ENCODE peak calls at places on chromosomes 11 and 22, in ten cellular contexts. N is GM06990, H is sigmoid colon, I is type B pancreatic cell, L is coronary artery, P is breast epithelium, Z is endothelial cell of umbilical vein, U is IMR-90, V is adrenal gland, G is HCT116. M is an unnamed sample.

GRCh38 chr11:5689551-5689983 is at the start of gene TRIM22:
- DNase-seq in N (peak), H (no peak), I (no peak), L (no peak), P (peak), Z (peak), U (peak), V (peak), G (no peak), M (peak)

GRCh38 chr11:1228183-1228821 is 5.4 kb downstream of the MUC5B start:
- DNase-seq in N (no peak), H (peak), I (peak), L (no peak), P (no peak), Z (no peak), U (no peak), V (no peak), G (no peak), M (no peak)

GRCh38 chr11:64893194-64894069 is 15.0 kb upstream of the EHD1 start:
- DNase-seq in N (no peak), H (no peak), I (no peak), L (no peak), P (no peak), Z (no peak), U (no peak), V (no peak), G (no peak), M (no peak)

GRCh38 chr11:86698634-86699033 is 26.2 kb upstream of the ME3 start:
- DNase-seq in N (no peak), H (no peak), I (no peak), L (no peak), P (no peak), Z (no peak), U (no peak), V (no peak), G (no peak), M (no peak)

GRCh38 chr11:78020248-78020647 is 2.8 kb downstream of the KCTD14 start:
- DNase-seq in N (no peak), H (no peak), I (no peak), L (no peak), P (no peak), Z (no peak), U (no peak), V (no peak), G (no peak), M (no peak)

GRCh38 chr22:41917906-41918791 is 3.3 kb upstream of the SHISA8 start:
- DNase-seq in N (peak), H (no peak), I (no peak), L (no peak), P (no peak), Z (peak), U (peak), V (peak), G (no peak), M (peak)

GRCh38 chr11:71364806-71365205 is 83.4 kb downstream of the DHCR7 start:
- DNase-seq in N (no peak), H (no peak), I (no peak), L (no peak), P (no peak), Z (no peak), U (no peak), V (no peak), G (no peak), M (no peak)

GRCh38 chr11:12279672-12280108 is 97.7 kb upstream of the PARVA start:
- DNase-seq in N (no peak), H (no peak), I (no peak), L (no peak), P (no peak), Z (no peak), U (no peak), V (no peak), G (no peak), M (no peak)

GRCh38 chr11:120994460-120994859 is 29.4 kb upstream of the TBCEL start:
- DNase-seq in N (no peak), H (no peak), I (no peak), L (no peak), P (no peak), Z (no peak), U (no peak), V (no peak), G (no peak), M (no peak)

GRCh38 chr22:49152146-49152929 is 675.3 kb downstream of the BRD1 start:
- DNase-seq in N (no peak), H (no peak), I (peak), L (no peak), P (no peak), Z (no peak), U (no peak), V (no peak), G (no peak), M (no peak)

GRCh38 chr11:132576706-132577105 is 955.6 kb downstream of the OPCML start:
- DNase-seq in N (no peak), H (no peak), I (no peak), L (no peak), P (no peak), Z (no peak), U (peak), V (peak), G (no peak), M (peak)

GRCh38 chr22:49670610-49671330 is 156.9 kb downstream of the BRD1 start:
- DNase-seq in N (no peak), H (peak), I (peak), L (peak), P (no peak), Z (no peak), U (no peak), V (no peak), G (no peak), M (no peak)

GRCh38 chr11:118281284-118281683 is 17.2 kb upstream of the MPZL2 start:
- DNase-seq in N (no peak), H (no peak), I (no peak), L (no peak), P (no peak), Z (no peak), U (no peak), V (no peak), G (no peak), M (no peak)

GRCh38 chr11:95134491-95134890 is 44.8 kb downstream of the ENDOD1 start:
- DNase-seq in N (no peak), H (no peak), I (no peak), L (no peak), P (peak), Z (no peak), U (peak), V (peak), G (no peak), M (peak)

GRCh38 chr11:45383229-45383628 is 97.1 kb upstream of the SYT13 start:
- DNase-seq in N (no peak), H (no peak), I (no peak), L (no peak), P (no peak), Z (no peak), U (no peak), V (no peak), G (no peak), M (peak)

GRCh38 chr11:110035339-110035738 is 57.9 kb upstream of the ZC3H12C start:
- DNase-seq in N (no peak), H (no peak), I (no peak), L (no peak), P (no peak), Z (no peak), U (no peak), V (no peak), G (no peak), M (no peak)

GRCh38 chr11:72759468-72759867 is 7.3 kb upstream of the ARAP1 start:
- DNase-seq in N (no peak), H (no peak), I (no peak), L (no peak), P (no peak), Z (no peak), U (no peak), V (no peak), G (no peak), M (no peak)

GRCh38 chr22:32401486-32401885 is 10.6 kb downstream of the RTCB start:
- DNase-seq in N (no peak), H (no peak), I (no peak), L (no peak), P (no peak), Z (no peak), U (no peak), V (no peak), G (no peak), M (no peak)

GRCh38 chr22:37010174-37010573 is 9.1 kb downstream of the TST start:
- DNase-seq in N (no peak), H (no peak), I (no peak), L (no peak), P (no peak), Z (no peak), U (no peak), V (no peak), G (no peak), M (no peak)

GRCh38 chr11:116379185-116379828 is 393.5 kb downstream of the BUD13 start:
- DNase-seq in N (no peak), H (no peak), I (no peak), L (no peak), P (no peak), Z (peak), U (peak), V (no peak), G (no peak), M (peak)

GRCh38 chr11:86912238-86912637 is 43.0 kb downstream of the FZD4 start:
- DNase-seq in N (no peak), H (no peak), I (no peak), L (no peak), P (no peak), Z (no peak), U (no peak), V (no peak), G (no peak), M (no peak)

GRCh38 chr11:1938343-1939005 is 8.7 kb upstream of the MRPL23 start:
- DNase-seq in N (no peak), H (peak), I (peak), L (no peak), P (no peak), Z (no peak), U (no peak), V (peak), G (no peak), M (no peak)

GRCh38 chr11:74001822-74002286 is 7.0 kb downstream of the UCP3 start:
- DNase-seq in N (no peak), H (peak), I (no peak), L (peak), P (no peak), Z (no peak), U (no peak), V (no peak), G (no peak), M (no peak)

GRCh38 chr11:66343176-66343575 is 1.7 kb downstream of the BRMS1 start:
- DNase-seq in N (no peak), H (peak), I (no peak), L (no peak), P (no peak), Z (no peak), U (peak), V (no peak), G (no peak), M (no peak)

GRCh38 chr11:118142081-118142480 is 10.5 kb downstream of the SCN4B start:
- DNase-seq in N (no peak), H (peak), I (no peak), L (no peak), P (no peak), Z (no peak), U (no peak), V (no peak), G (no peak), M (no peak)

GRCh38 chr11:126751242-126751641 is 249.3 kb downstream of the KIRREL3 start:
- DNase-seq in N (no peak), H (no peak), I (no peak), L (no peak), P (no peak), Z (no peak), U (peak), V (no peak), G (no peak), M (peak)

GRCh38 chr11:86069408-86070086 is 663 bp upstream of the PICALM start:
- DNase-seq in N (no peak), H (peak), I (no peak), L (peak), P (peak), Z (peak), U (peak), V (peak), G (peak), M (peak)

GRCh38 chr11:15873501-15873900 is 482.8 kb downstream of the SOX6 start:
- DNase-seq in N (no peak), H (no peak), I (no peak), L (no peak), P (no peak), Z (no peak), U (no peak), V (no peak), G (no peak), M (no peak)
- TF ChIP-seq CTCF in N (no peak), H (no peak), I (no peak), L (no peak), P (no peak), Z (no peak), U (no peak), V (no peak), G (no peak), M (no peak)

GRCh38 chr22:27799334-27800249 is 2.0 kb downstream of the MN1 start:
- DNase-seq in N (no peak), H (no peak), I (no peak), L (no peak), P (no peak), Z (no peak), U (no peak), V (no peak), G (no peak), M (peak)

GRCh38 chr22:27801197-27801615 is 350 bp downstream of the MN1 start:
- DNase-seq in N (no peak), H (no peak), I (no peak), L (no peak), P (no peak), Z (peak), U (peak), V (no peak), G (no peak), M (no peak)

GRCh38 chr22:27801616-27802388 is at the start of gene MN1:
- DNase-seq in N (no peak), H (no peak), I (peak), L (no peak), P (no peak), Z (peak), U (peak), V (peak), G (no peak), M (peak)

GRCh38 chr22:27798526-27799333 is 2.8 kb downstream of the MN1 start:
- DNase-seq in N (no peak), H (no peak), I (no peak), L (no peak), P (no peak), Z (no peak), U (no peak), V (no peak), G (no peak), M (peak)

GRCh38 chr22:27800250-27801131 is 1.1 kb downstream of the MN1 start:
- DNase-seq in N (no peak), H (no peak), I (no peak), L (no peak), P (no peak), Z (no peak), U (no peak), V (no peak), G (no peak), M (peak)
- TF ChIP-seq CTCF in N (no peak), H (no peak), I (no peak), L (no peak), P (no peak), Z (no peak), U (no peak), V (no peak), G (no peak), M (no peak)

DNA sequence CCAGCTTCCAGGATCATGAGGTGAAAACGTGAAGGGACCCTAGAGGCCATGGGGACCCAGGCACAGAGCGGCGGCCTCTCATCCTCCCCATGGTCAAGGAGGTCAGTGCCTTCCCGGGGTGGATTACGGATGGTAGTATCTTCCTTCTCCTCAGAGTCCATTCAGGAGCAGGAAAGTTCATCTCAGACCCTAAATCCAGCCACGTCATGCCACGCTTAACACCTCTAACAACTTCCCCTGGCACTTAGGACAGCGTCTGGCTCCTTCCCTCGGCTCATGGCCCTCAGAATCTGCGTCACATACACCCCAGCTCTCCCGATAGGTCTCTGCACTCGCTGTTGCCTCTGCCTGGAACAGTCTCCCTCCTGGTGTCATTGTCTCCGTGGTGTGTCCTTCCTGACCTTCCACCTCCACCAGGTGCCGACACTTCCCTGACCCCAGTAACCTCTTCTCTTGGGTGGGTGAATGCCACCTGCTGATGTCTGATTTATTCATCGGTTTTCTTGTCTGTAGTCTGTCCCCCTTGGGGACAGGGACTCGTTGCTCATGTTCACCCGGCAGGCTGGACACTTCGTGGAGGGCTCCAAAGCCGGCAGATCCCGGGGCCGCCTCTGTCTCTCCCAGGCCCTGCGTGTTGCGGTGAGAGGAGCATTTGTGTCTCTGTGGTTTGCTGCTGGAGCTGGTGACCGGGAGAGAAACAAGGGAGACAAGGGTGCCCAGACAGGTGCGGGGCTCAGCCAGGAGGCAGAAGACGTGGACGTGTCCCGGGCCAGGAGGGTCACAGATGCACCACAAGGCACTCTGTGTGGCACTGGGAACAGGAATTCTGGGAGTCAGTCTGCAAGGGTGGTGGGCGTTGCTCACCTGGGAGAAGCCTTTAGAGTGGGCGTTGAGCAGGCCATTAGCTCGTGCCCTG is 1.4 kb downstream of the MYEOV start:
- DNase-seq in N (no peak), H (no peak), I (no peak), L (no peak), P (no peak), Z (no peak), U (no peak), V (no peak), G (no peak), M (no peak)
- TF ChIP-seq CTCF in N (no peak), H (no peak), I (no peak), L (no peak), P (no peak), Z (no peak), U (no peak), V (no peak), G (no peak), M (no peak)

GRCh38 chr11:36151933-36152580 is 137.2 kb downstream of the COMMD9 start:
- DNase-seq in N (no peak), H (no peak), I (no peak), L (no peak), P (no peak), Z (no peak), U (no peak), V (no peak), G (no peak), M (peak)

GRCh38 chr11:36150986-36151385 is 138.2 kb downstream of the COMMD9 start:
- DNase-seq in N (no peak), H (no peak), I (no peak), L (peak), P (no peak), Z (no peak), U (peak), V (no peak), G (no peak), M (peak)

GRCh38 chr11:36155770-36156485 is 133.3 kb downstream of the COMMD9 start:
- DNase-seq in N (no peak), H (no peak), I (no peak), L (no peak), P (no peak), Z (peak), U (peak), V (no peak), G (no peak), M (peak)

GRCh38 chr11:36155301-36155700 is 133.9 kb downstream of the COMMD9 start:
- DNase-seq in N (no peak), H (peak), I (no peak), L (no peak), P (no peak), Z (no peak), U (no peak), V (peak), G (no peak), M (no peak)

GRCh38 chr11:36153581-36153980 is 135.6 kb downstream of the COMMD9 start:
- DNase-seq in N (no peak), H (no peak), I (no peak), L (no peak), P (no peak), Z (no peak), U (peak), V (no peak), G (no peak), M (no peak)
- TF ChIP-seq CTCF in N (no peak), H (no peak), I (peak), L (no peak), P (no peak), Z (no peak), U (no peak), V (no peak), G (no peak), M (no peak)

DNA sequence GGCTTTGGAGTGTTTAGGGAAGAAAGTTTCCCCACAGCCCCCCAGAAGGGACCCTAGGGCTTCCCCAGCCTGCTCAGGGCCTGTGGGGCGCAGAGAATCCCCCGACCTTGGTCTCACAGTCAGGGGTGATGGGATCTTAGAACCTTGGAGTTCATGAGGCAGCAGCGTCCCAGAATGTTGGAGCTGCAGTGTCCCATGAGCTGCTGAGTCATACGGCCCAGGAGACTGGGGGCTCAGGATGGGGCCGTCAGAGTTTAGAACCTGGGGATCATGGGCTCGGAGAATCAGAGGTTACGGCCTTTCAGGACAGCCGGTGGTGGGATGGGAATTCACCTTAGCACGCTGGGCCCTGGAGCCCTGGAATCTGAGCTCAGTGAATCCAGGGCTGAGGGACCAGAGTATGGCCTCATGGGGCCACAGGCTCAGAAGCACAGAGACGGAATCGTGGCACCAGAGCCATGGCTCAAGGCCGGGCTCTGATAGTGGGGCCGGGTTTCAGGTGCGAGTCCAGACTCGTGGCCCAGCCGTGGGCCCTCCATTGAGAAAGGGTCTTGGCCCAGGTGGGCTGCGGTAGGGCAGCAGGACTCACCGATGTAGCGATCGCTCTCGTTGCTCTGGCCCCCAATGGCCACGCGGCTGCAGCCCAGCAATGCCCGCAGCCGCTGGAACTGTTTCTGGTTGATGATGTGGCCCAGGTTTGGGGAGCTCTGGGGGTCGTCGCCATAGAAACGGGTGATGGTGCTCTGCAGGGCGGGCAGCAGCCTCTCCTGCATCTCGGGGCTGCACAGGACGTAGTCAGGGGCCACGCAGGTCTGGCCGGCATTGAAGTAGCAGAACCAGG is 9.5 kb downstream of the ALDH3B2 start:
- DNase-seq in N (no peak), H (no peak), I (no peak), L (no peak), P (no peak), Z (no peak), U (no peak), V (no peak), G (no peak), M (no peak)
- TF ChIP-seq CTCF in N (no peak), H (no peak), I (no peak), L (no peak), P (no peak), Z (no peak), U (no peak), V (no peak), G (no peak), M (no peak)